ENCODE peak calls at places on chromosomes 2 and 18, in six cellular contexts. One of them, this sample, is unnamed.
A peak's percentile ranks its signal among the peaks of the same experiment; 100 is the strongest.

GRCh38 chr18:48993586-48993985 is 42.8 kb upstream of the SMAD7 start:
- DNase-seq in activated T-helper 1 cell treated with anti-CD3 and anti-CD28 coated beads, Interleukin-12 subunit alpha, Interleukin-12 subunit beta, Interleukin-2, Interleukin-4 antibody, amounts not matched to agents 30 ng/mL and 10 ng/mL and 1 ng/mL, durations not matched to agents 14 hours and 24 hours and 36 hours: no peak
- DNase-seq in CD4-positive, alpha-beta memory T cell: no peak
- DNase-seq in EH: peak; percentile 49
- DNase-seq in T1000: no peak
- DNase-seq in anterior cingulate cortex: no peak
- DNase-seq in this sample: no peak

GRCh38 chr2:164785447-164785846 is 56.2 kb downstream of the COBLL1 start:
- DNase-seq in T1000: no peak
- DNase-seq in activated T-helper 1 cell treated with anti-CD3 and anti-CD28 coated beads, Interleukin-12 subunit alpha, Interleukin-12 subunit beta, Interleukin-2, Interleukin-4 antibody, amounts not matched to agents 30 ng/mL and 10 ng/mL and 1 ng/mL, durations not matched to agents 14 hours and 24 hours and 36 hours: no peak
- DNase-seq in anterior cingulate cortex: no peak
- DNase-seq in CD4-positive, alpha-beta memory T cell: no peak
- DNase-seq in EH: peak; percentile 86
- DNase-seq in this sample: no peak

GRCh38 chr18:41436772-41437171 is 518.3 kb upstream of the PIK3C3 start:
- DNase-seq in EH: no peak
- DNase-seq in CD4-positive, alpha-beta memory T cell: no peak
- DNase-seq in activated T-helper 1 cell treated with anti-CD3 and anti-CD28 coated beads, Interleukin-12 subunit alpha, Interleukin-12 subunit beta, Interleukin-2, Interleukin-4 antibody, amounts not matched to agents 30 ng/mL and 10 ng/mL and 1 ng/mL, durations not matched to agents 14 hours and 24 hours and 36 hours: no peak
- DNase-seq in T1000: no peak
- DNase-seq in anterior cingulate cortex: no peak
- DNase-seq in this sample: no peak

GRCh38 chr2:120802161-120802560 is 66.5 kb downstream of the GLI2 start:
- DNase-seq in CD4-positive, alpha-beta memory T cell: no peak
- DNase-seq in EH: peak; percentile 65
- DNase-seq in activated T-helper 1 cell treated with anti-CD3 and anti-CD28 coated beads, Interleukin-12 subunit alpha, Interleukin-12 subunit beta, Interleukin-2, Interleukin-4 antibody, amounts not matched to agents 30 ng/mL and 10 ng/mL and 1 ng/mL, durations not matched to agents 14 hours and 24 hours and 36 hours: no peak
- DNase-seq in T1000: no peak
- DNase-seq in anterior cingulate cortex: no peak
- DNase-seq in this sample: no peak

GRCh38 chr2:18771212-18771611 is 181.8 kb upstream of the NT5C1B start:
- DNase-seq in anterior cingulate cortex: no peak
- DNase-seq in CD4-positive, alpha-beta memory T cell: no peak
- DNase-seq in activated T-helper 1 cell treated with anti-CD3 and anti-CD28 coated beads, Interleukin-12 subunit alpha, Interleukin-12 subunit beta, Interleukin-2, Interleukin-4 antibody, amounts not matched to agents 30 ng/mL and 10 ng/mL and 1 ng/mL, durations not matched to agents 14 hours and 24 hours and 36 hours: no peak
- DNase-seq in T1000: no peak
- DNase-seq in EH: no peak
- DNase-seq in this sample: peak; percentile 28

GRCh38 chr2:26008851-26009566 is 24.9 kb upstream of the RAB10 start:
- DNase-seq in CD4-positive, alpha-beta memory T cell: no peak
- DNase-seq in EH: peak; percentile 71
- DNase-seq in activated T-helper 1 cell treated with anti-CD3 and anti-CD28 coated beads, Interleukin-12 subunit alpha, Interleukin-12 subunit beta, Interleukin-2, Interleukin-4 antibody, amounts not matched to agents 30 ng/mL and 10 ng/mL and 1 ng/mL, durations not matched to agents 14 hours and 24 hours and 36 hours: no peak
- DNase-seq in anterior cingulate cortex: peak; percentile 49
- DNase-seq in T1000: peak; percentile 33
- DNase-seq in this sample: no peak

GRCh38 chr2:120251863-120252206 is 817 bp upstream of the RALB start:
- DNase-seq in EH: no peak
- DNase-seq in anterior cingulate cortex: no peak
- DNase-seq in T1000: no peak
- DNase-seq in CD4-positive, alpha-beta memory T cell: no peak
- DNase-seq in activated T-helper 1 cell treated with anti-CD3 and anti-CD28 coated beads, Interleukin-12 subunit alpha, Interleukin-12 subunit beta, Interleukin-2, Interleukin-4 antibody, amounts not matched to agents 30 ng/mL and 10 ng/mL and 1 ng/mL, durations not matched to agents 14 hours and 24 hours and 36 hours: no peak
- DNase-seq in this sample: no peak

GRCh38 chr2:222709191-222709891 is 37.9 kb downstream of the MOGAT1 start:
- DNase-seq in T1000: peak; percentile 79
- DNase-seq in EH: peak; percentile 96
- DNase-seq in activated T-helper 1 cell treated with anti-CD3 and anti-CD28 coated beads, Interleukin-12 subunit alpha, Interleukin-12 subunit beta, Interleukin-2, Interleukin-4 antibody, amounts not matched to agents 30 ng/mL and 10 ng/mL and 1 ng/mL, durations not matched to agents 14 hours and 24 hours and 36 hours: no peak
- DNase-seq in CD4-positive, alpha-beta memory T cell: no peak
- DNase-seq in anterior cingulate cortex: peak; percentile 76
- DNase-seq in this sample: no peak

GRCh38 chr2:190844700-190845410 is 35.8 kb upstream of the GLS start:
- DNase-seq in activated T-helper 1 cell treated with anti-CD3 and anti-CD28 coated beads, Interleukin-12 subunit alpha, Interleukin-12 subunit beta, Interleukin-2, Interleukin-4 antibody, amounts not matched to agents 30 ng/mL and 10 ng/mL and 1 ng/mL, durations not matched to agents 14 hours and 24 hours and 36 hours: no peak
- DNase-seq in CD4-positive, alpha-beta memory T cell: no peak
- DNase-seq in T1000: no peak
- DNase-seq in EH: no peak
- DNase-seq in anterior cingulate cortex: no peak
- DNase-seq in this sample: no peak

GRCh38 chr2:133667085-133667484 is 98.8 kb upstream of the NCKAP5 start:
- DNase-seq in activated T-helper 1 cell treated with anti-CD3 and anti-CD28 coated beads, Interleukin-12 subunit alpha, Interleukin-12 subunit beta, Interleukin-2, Interleukin-4 antibody, amounts not matched to agents 30 ng/mL and 10 ng/mL and 1 ng/mL, durations not matched to agents 14 hours and 24 hours and 36 hours: no peak
- DNase-seq in EH: peak; percentile 89
- DNase-seq in T1000: no peak
- DNase-seq in CD4-positive, alpha-beta memory T cell: no peak
- DNase-seq in anterior cingulate cortex: no peak
- DNase-seq in this sample: peak; percentile 15

GRCh38 chr2:236545814-236546480 is 23.7 kb upstream of the ACKR3 start:
- DNase-seq in CD4-positive, alpha-beta memory T cell: peak; percentile 20
- DNase-seq in anterior cingulate cortex: no peak
- DNase-seq in activated T-helper 1 cell treated with anti-CD3 and anti-CD28 coated beads, Interleukin-12 subunit alpha, Interleukin-12 subunit beta, Interleukin-2, Interleukin-4 antibody, amounts not matched to agents 30 ng/mL and 10 ng/mL and 1 ng/mL, durations not matched to agents 14 hours and 24 hours and 36 hours: no peak
- DNase-seq in T1000: no peak
- DNase-seq in EH: no peak
- DNase-seq in this sample: no peak

GRCh38 chr2:74020717-74021406 is 36.2 kb downstream of the TET3 start:
- DNase-seq in anterior cingulate cortex: no peak
- DNase-seq in activated T-helper 1 cell treated with anti-CD3 and anti-CD28 coated beads, Interleukin-12 subunit alpha, Interleukin-12 subunit beta, Interleukin-2, Interleukin-4 antibody, amounts not matched to agents 30 ng/mL and 10 ng/mL and 1 ng/mL, durations not matched to agents 14 hours and 24 hours and 36 hours: no peak
- DNase-seq in T1000: no peak
- DNase-seq in CD4-positive, alpha-beta memory T cell: no peak
- DNase-seq in EH: no peak
- DNase-seq in this sample: no peak

GRCh38 chr2:178069551-178069950 is 3.0 kb downstream of the PDE11A start:
- DNase-seq in CD4-positive, alpha-beta memory T cell: no peak
- DNase-seq in anterior cingulate cortex: no peak
- DNase-seq in activated T-helper 1 cell treated with anti-CD3 and anti-CD28 coated beads, Interleukin-12 subunit alpha, Interleukin-12 subunit beta, Interleukin-2, Interleukin-4 antibody, amounts not matched to agents 30 ng/mL and 10 ng/mL and 1 ng/mL, durations not matched to agents 14 hours and 24 hours and 36 hours: no peak
- DNase-seq in T1000: no peak
- DNase-seq in EH: peak; percentile 9
- DNase-seq in this sample: no peak

GRCh38 chr2:234977228-234977679 is 25.4 kb downstream of the SH3BP4 start:
- DNase-seq in T1000: no peak
- DNase-seq in EH: no peak
- DNase-seq in activated T-helper 1 cell treated with anti-CD3 and anti-CD28 coated beads, Interleukin-12 subunit alpha, Interleukin-12 subunit beta, Interleukin-2, Interleukin-4 antibody, amounts not matched to agents 30 ng/mL and 10 ng/mL and 1 ng/mL, durations not matched to agents 14 hours and 24 hours and 36 hours: no peak
- DNase-seq in anterior cingulate cortex: no peak
- DNase-seq in CD4-positive, alpha-beta memory T cell: no peak
- DNase-seq in this sample: no peak

GRCh38 chr2:19899853-19900525 is 1.8 kb downstream of the TTC32 start:
- DNase-seq in CD4-positive, alpha-beta memory T cell: peak; percentile 38
- DNase-seq in EH: peak; percentile 19
- DNase-seq in activated T-helper 1 cell treated with anti-CD3 and anti-CD28 coated beads, Interleukin-12 subunit alpha, Interleukin-12 subunit beta, Interleukin-2, Interleukin-4 antibody, amounts not matched to agents 30 ng/mL and 10 ng/mL and 1 ng/mL, durations not matched to agents 14 hours and 24 hours and 36 hours: no peak
- DNase-seq in T1000: no peak
- DNase-seq in anterior cingulate cortex: no peak
- DNase-seq in this sample: peak; percentile 69

GRCh38 chr2:192675640-192676039 is 480.9 kb upstream of the TMEFF2 start:
- DNase-seq in anterior cingulate cortex: no peak
- DNase-seq in activated T-helper 1 cell treated with anti-CD3 and anti-CD28 coated beads, Interleukin-12 subunit alpha, Interleukin-12 subunit beta, Interleukin-2, Interleukin-4 antibody, amounts not matched to agents 30 ng/mL and 10 ng/mL and 1 ng/mL, durations not matched to agents 14 hours and 24 hours and 36 hours: no peak
- DNase-seq in EH: no peak
- DNase-seq in T1000: no peak
- DNase-seq in CD4-positive, alpha-beta memory T cell: no peak
- DNase-seq in this sample: no peak

GRCh38 chr2:189218236-189218635 is 38.7 kb upstream of the COL5A2 start:
- DNase-seq in anterior cingulate cortex: no peak
- DNase-seq in T1000: no peak
- DNase-seq in EH: no peak
- DNase-seq in CD4-positive, alpha-beta memory T cell: no peak
- DNase-seq in activated T-helper 1 cell treated with anti-CD3 and anti-CD28 coated beads, Interleukin-12 subunit alpha, Interleukin-12 subunit beta, Interleukin-2, Interleukin-4 antibody, amounts not matched to agents 30 ng/mL and 10 ng/mL and 1 ng/mL, durations not matched to agents 14 hours and 24 hours and 36 hours: no peak
- DNase-seq in this sample: no peak

GRCh38 chr2:241853651-241854341 is 4.9 kb downstream of the PDCD1 start:
- DNase-seq in activated T-helper 1 cell treated with anti-CD3 and anti-CD28 coated beads, Interleukin-12 subunit alpha, Interleukin-12 subunit beta, Interleukin-2, Interleukin-4 antibody, amounts not matched to agents 30 ng/mL and 10 ng/mL and 1 ng/mL, durations not matched to agents 14 hours and 24 hours and 36 hours: no peak
- DNase-seq in CD4-positive, alpha-beta memory T cell: no peak
- DNase-seq in EH: peak; percentile 55
- DNase-seq in T1000: no peak
- DNase-seq in anterior cingulate cortex: no peak
- DNase-seq in this sample: no peak

GRCh38 chr2:80852079-80852807 is 547.7 kb upstream of the LRRTM1 start:
- DNase-seq in T1000: no peak
- DNase-seq in EH: no peak
- DNase-seq in anterior cingulate cortex: no peak
- DNase-seq in activated T-helper 1 cell treated with anti-CD3 and anti-CD28 coated beads, Interleukin-12 subunit alpha, Interleukin-12 subunit beta, Interleukin-2, Interleukin-4 antibody, amounts not matched to agents 30 ng/mL and 10 ng/mL and 1 ng/mL, durations not matched to agents 14 hours and 24 hours and 36 hours: no peak
- DNase-seq in CD4-positive, alpha-beta memory T cell: no peak
- DNase-seq in this sample: no peak

GRCh38 chr2:7812231-7812995 is 869.4 kb upstream of the ID2 start:
- DNase-seq in anterior cingulate cortex: no peak
- DNase-seq in CD4-positive, alpha-beta memory T cell: no peak
- DNase-seq in activated T-helper 1 cell treated with anti-CD3 and anti-CD28 coated beads, Interleukin-12 subunit alpha, Interleukin-12 subunit beta, Interleukin-2, Interleukin-4 antibody, amounts not matched to agents 30 ng/mL and 10 ng/mL and 1 ng/mL, durations not matched to agents 14 hours and 24 hours and 36 hours: no peak
- DNase-seq in EH: peak; percentile 76
- DNase-seq in T1000: no peak
- DNase-seq in this sample: no peak

GRCh38 chr18:48819781-48820482 is 130.8 kb downstream of the SMAD7 start:
- DNase-seq in CD4-positive, alpha-beta memory T cell: no peak
- DNase-seq in activated T-helper 1 cell treated with anti-CD3 and anti-CD28 coated beads, Interleukin-12 subunit alpha, Interleukin-12 subunit beta, Interleukin-2, Interleukin-4 antibody, amounts not matched to agents 30 ng/mL and 10 ng/mL and 1 ng/mL, durations not matched to agents 14 hours and 24 hours and 36 hours: no peak
- DNase-seq in EH: no peak
- DNase-seq in anterior cingulate cortex: no peak
- DNase-seq in T1000: no peak
- DNase-seq in this sample: no peak

GRCh38 chr2:207722773-207723424 is 11.5 kb downstream of the CCNYL1 start:
- DNase-seq in anterior cingulate cortex: no peak
- DNase-seq in activated T-helper 1 cell treated with anti-CD3 and anti-CD28 coated beads, Interleukin-12 subunit alpha, Interleukin-12 subunit beta, Interleukin-2, Interleukin-4 antibody, amounts not matched to agents 30 ng/mL and 10 ng/mL and 1 ng/mL, durations not matched to agents 14 hours and 24 hours and 36 hours: no peak
- DNase-seq in CD4-positive, alpha-beta memory T cell: no peak
- DNase-seq in T1000: no peak
- DNase-seq in EH: no peak
- DNase-seq in this sample: no peak

GRCh38 chr2:235238537-235238936 is 255.3 kb upstream of the AGAP1 start:
- DNase-seq in EH: peak; percentile 45
- DNase-seq in anterior cingulate cortex: peak; percentile 56
- DNase-seq in activated T-helper 1 cell treated with anti-CD3 and anti-CD28 coated beads, Interleukin-12 subunit alpha, Interleukin-12 subunit beta, Interleukin-2, Interleukin-4 antibody, amounts not matched to agents 30 ng/mL and 10 ng/mL and 1 ng/mL, durations not matched to agents 14 hours and 24 hours and 36 hours: no peak
- DNase-seq in T1000: no peak
- DNase-seq in CD4-positive, alpha-beta memory T cell: no peak
- DNase-seq in this sample: no peak

GRCh38 chr2:38279201-38279600 is 97.9 kb downstream of the ATL2 start:
- DNase-seq in activated T-helper 1 cell treated with anti-CD3 and anti-CD28 coated beads, Interleukin-12 subunit alpha, Interleukin-12 subunit beta, Interleukin-2, Interleukin-4 antibody, amounts not matched to agents 30 ng/mL and 10 ng/mL and 1 ng/mL, durations not matched to agents 14 hours and 24 hours and 36 hours: no peak
- DNase-seq in EH: peak; percentile 19
- DNase-seq in T1000: no peak
- DNase-seq in CD4-positive, alpha-beta memory T cell: no peak
- DNase-seq in anterior cingulate cortex: no peak
- DNase-seq in this sample: no peak

GRCh38 chr18:75123113-75123512 is 85.8 kb downstream of the PTGR3 start:
- DNase-seq in anterior cingulate cortex: no peak
- DNase-seq in activated T-helper 1 cell treated with anti-CD3 and anti-CD28 coated beads, Interleukin-12 subunit alpha, Interleukin-12 subunit beta, Interleukin-2, Interleukin-4 antibody, amounts not matched to agents 30 ng/mL and 10 ng/mL and 1 ng/mL, durations not matched to agents 14 hours and 24 hours and 36 hours: no peak
- DNase-seq in CD4-positive, alpha-beta memory T cell: no peak
- DNase-seq in T1000: no peak
- DNase-seq in EH: no peak
- DNase-seq in this sample: no peak

GRCh38 chr2:230711224-230711623 is 1.4 kb upstream of the CAB39 start:
- DNase-seq in EH: no peak
- DNase-seq in activated T-helper 1 cell treated with anti-CD3 and anti-CD28 coated beads, Interleukin-12 subunit alpha, Interleukin-12 subunit beta, Interleukin-2, Interleukin-4 antibody, amounts not matched to agents 30 ng/mL and 10 ng/mL and 1 ng/mL, durations not matched to agents 14 hours and 24 hours and 36 hours: no peak
- DNase-seq in CD4-positive, alpha-beta memory T cell: no peak
- DNase-seq in T1000: no peak
- DNase-seq in anterior cingulate cortex: no peak
- DNase-seq in this sample: no peak

GRCh38 chr2:236959036-236959435 is 126.7 kb upstream of the COPS8 start:
- DNase-seq in T1000: no peak
- DNase-seq in activated T-helper 1 cell treated with anti-CD3 and anti-CD28 coated beads, Interleukin-12 subunit alpha, Interleukin-12 subunit beta, Interleukin-2, Interleukin-4 antibody, amounts not matched to agents 30 ng/mL and 10 ng/mL and 1 ng/mL, durations not matched to agents 14 hours and 24 hours and 36 hours: no peak
- DNase-seq in anterior cingulate cortex: no peak
- DNase-seq in CD4-positive, alpha-beta memory T cell: no peak
- DNase-seq in EH: no peak
- DNase-seq in this sample: no peak

GRCh38 chr2:177763532-177764265 is 308.9 kb downstream of the PDE11A start:
- DNase-seq in T1000: peak; percentile 19
- DNase-seq in activated T-helper 1 cell treated with anti-CD3 and anti-CD28 coated beads, Interleukin-12 subunit alpha, Interleukin-12 subunit beta, Interleukin-2, Interleukin-4 antibody, amounts not matched to agents 30 ng/mL and 10 ng/mL and 1 ng/mL, durations not matched to agents 14 hours and 24 hours and 36 hours: peak; percentile 61
- DNase-seq in CD4-positive, alpha-beta memory T cell: peak; percentile 60
- DNase-seq in anterior cingulate cortex: peak; percentile 40
- DNase-seq in EH: peak; percentile 68
- DNase-seq in this sample: peak; percentile 50

GRCh38 chr18:79458131-79458838 is 62.6 kb downstream of the NFATC1 start:
- DNase-seq in CD4-positive, alpha-beta memory T cell: no peak
- DNase-seq in T1000: peak; percentile 63
- DNase-seq in anterior cingulate cortex: no peak
- DNase-seq in activated T-helper 1 cell treated with anti-CD3 and anti-CD28 coated beads, Interleukin-12 subunit alpha, Interleukin-12 subunit beta, Interleukin-2, Interleukin-4 antibody, amounts not matched to agents 30 ng/mL and 10 ng/mL and 1 ng/mL, durations not matched to agents 14 hours and 24 hours and 36 hours: no peak
- DNase-seq in EH: peak; percentile 88
- DNase-seq in this sample: peak; percentile 67